ENCODE peak calls at places on chromosomes 11 and 22, in eight cellular contexts. One of them, this sample, is unnamed.

GRCh38 chr11:86671386-86672006 is 920 bp downstream of the ME3 start:
- DNase-seq in IMR-90: no peak
- DNase-seq in OCI-M1: peak
- DNase-seq in astrocyte: no peak
- DNase-seq in left lung: peak
- DNase-seq in amniotic stem cell: no peak
- DNase-seq in Caco-2: peak
- DNase-seq in HEK293T: no peak
- DNase-seq in this sample: no peak

GRCh38 chr11:44176541-44177213 is 81.2 kb downstream of the EXT2 start:
- DNase-seq in Caco-2: no peak
- DNase-seq in IMR-90: no peak
- DNase-seq in left lung: no peak
- DNase-seq in amniotic stem cell: no peak
- DNase-seq in OCI-M1: no peak
- DNase-seq in HEK293T: no peak
- DNase-seq in astrocyte: no peak
- DNase-seq in this sample: no peak

GRCh38 chr22:24435323-24435645 is 7.9 kb downstream of the ADORA2A start:
- DNase-seq in Caco-2: no peak
- DNase-seq in OCI-M1: no peak
- DNase-seq in astrocyte: no peak
- DNase-seq in left lung: no peak
- DNase-seq in HEK293T: no peak
- DNase-seq in IMR-90: no peak
- DNase-seq in amniotic stem cell: no peak
- DNase-seq in this sample: no peak

GRCh38 chr11:102724904-102725515 is at the start of gene MMP8:
- DNase-seq in left lung: no peak
- DNase-seq in HEK293T: no peak
- DNase-seq in Caco-2: no peak
- DNase-seq in IMR-90: peak
- DNase-seq in OCI-M1: no peak
- DNase-seq in astrocyte: peak
- DNase-seq in amniotic stem cell: no peak
- DNase-seq in this sample: no peak

GRCh38 chr22:50102946-50103345 is 13.1 kb downstream of the MOV10L1 start:
- DNase-seq in Caco-2: peak
- DNase-seq in left lung: no peak
- DNase-seq in HEK293T: peak
- DNase-seq in OCI-M1: peak
- DNase-seq in amniotic stem cell: no peak
- DNase-seq in IMR-90: no peak
- DNase-seq in astrocyte: no peak
- DNase-seq in this sample: no peak

GRCh38 chr22:38770257-38770949 is 14.6 kb upstream of the SUN2 start:
- DNase-seq in HEK293T: no peak
- DNase-seq in astrocyte: no peak
- DNase-seq in left lung: no peak
- DNase-seq in IMR-90: no peak
- DNase-seq in amniotic stem cell: no peak
- DNase-seq in OCI-M1: no peak
- DNase-seq in Caco-2: no peak
- DNase-seq in this sample: no peak

GRCh38 chr11:108697872-108698473 is 33.1 kb downstream of the DDX10 start:
- DNase-seq in left lung: no peak
- DNase-seq in HEK293T: peak
- DNase-seq in amniotic stem cell: peak
- DNase-seq in OCI-M1: peak
- DNase-seq in Caco-2: peak
- DNase-seq in astrocyte: peak
- DNase-seq in IMR-90: peak
- DNase-seq in this sample: peak

GRCh38 chr11:132248585-132248984 is 878.2 kb downstream of the NTM start:
- DNase-seq in amniotic stem cell: no peak
- DNase-seq in left lung: no peak
- DNase-seq in IMR-90: no peak
- DNase-seq in Caco-2: no peak
- DNase-seq in HEK293T: no peak
- DNase-seq in astrocyte: no peak
- DNase-seq in OCI-M1: no peak
- DNase-seq in this sample: no peak

GRCh38 chr11:133157180-133157579 is 375.1 kb downstream of the OPCML start:
- DNase-seq in Caco-2: no peak
- DNase-seq in HEK293T: peak
- DNase-seq in OCI-M1: peak
- DNase-seq in amniotic stem cell: no peak
- DNase-seq in IMR-90: no peak
- DNase-seq in left lung: no peak
- DNase-seq in astrocyte: no peak
- DNase-seq in this sample: no peak

GRCh38 chr22:42901790-42902508 is 44.9 kb upstream of the ARFGAP3 start:
- DNase-seq in Caco-2: no peak
- DNase-seq in amniotic stem cell: no peak
- DNase-seq in HEK293T: peak
- DNase-seq in OCI-M1: no peak
- DNase-seq in left lung: no peak
- DNase-seq in IMR-90: no peak
- DNase-seq in astrocyte: no peak
- DNase-seq in this sample: no peak

GRCh38 chr22:26318975-26319374 is 110.1 kb upstream of the ASPHD2 start:
- DNase-seq in left lung: no peak
- DNase-seq in IMR-90: no peak
- DNase-seq in astrocyte: peak
- DNase-seq in OCI-M1: no peak
- DNase-seq in HEK293T: no peak
- DNase-seq in Caco-2: peak
- DNase-seq in amniotic stem cell: no peak
- DNase-seq in this sample: no peak

GRCh38 chr11:83185767-83186166 is 7.7 kb upstream of the ANKRD42 start:
- DNase-seq in IMR-90: no peak
- DNase-seq in HEK293T: no peak
- DNase-seq in Caco-2: no peak
- DNase-seq in left lung: no peak
- DNase-seq in amniotic stem cell: no peak
- DNase-seq in OCI-M1: no peak
- DNase-seq in astrocyte: no peak
- DNase-seq in this sample: no peak

GRCh38 chr11:61512435-61512834 is 3.9 kb downstream of the LRRC10B start:
- DNase-seq in amniotic stem cell: no peak
- DNase-seq in IMR-90: no peak
- DNase-seq in OCI-M1: no peak
- DNase-seq in left lung: no peak
- DNase-seq in HEK293T: no peak
- DNase-seq in Caco-2: no peak
- DNase-seq in astrocyte: no peak
- DNase-seq in this sample: no peak

GRCh38 chr22:35476341-35476740 is 64.3 kb upstream of the RASD2 start:
- DNase-seq in IMR-90: no peak
- DNase-seq in amniotic stem cell: no peak
- DNase-seq in OCI-M1: no peak
- DNase-seq in HEK293T: no peak
- DNase-seq in astrocyte: peak
- DNase-seq in Caco-2: no peak
- DNase-seq in left lung: no peak
- DNase-seq in this sample: no peak

GRCh38 chr11:118640332-118641154 is 33.1 kb downstream of the PHLDB1 start:
- DNase-seq in left lung: peak
- DNase-seq in OCI-M1: no peak
- DNase-seq in astrocyte: no peak
- DNase-seq in amniotic stem cell: no peak
- DNase-seq in IMR-90: no peak
- DNase-seq in HEK293T: no peak
- DNase-seq in Caco-2: peak
- DNase-seq in this sample: no peak

GRCh38 chr11:64611961-64612646 is 21.1 kb downstream of the SLC22A12 start:
- DNase-seq in left lung: peak
- DNase-seq in HEK293T: no peak
- DNase-seq in IMR-90: no peak
- DNase-seq in astrocyte: no peak
- DNase-seq in amniotic stem cell: no peak
- DNase-seq in Caco-2: no peak
- DNase-seq in OCI-M1: no peak
- DNase-seq in this sample: no peak

GRCh38 chr11:40987895-40988435 is 471.5 kb downstream of the LRRC4C start:
- DNase-seq in astrocyte: no peak
- DNase-seq in left lung: no peak
- DNase-seq in amniotic stem cell: no peak
- DNase-seq in Caco-2: no peak
- DNase-seq in HEK293T: no peak
- DNase-seq in OCI-M1: no peak
- DNase-seq in IMR-90: no peak
- DNase-seq in this sample: no peak

GRCh38 chr22:43481528-43482309 is 69.9 kb downstream of the MPPED1 start:
- DNase-seq in HEK293T: no peak
- DNase-seq in Caco-2: no peak
- DNase-seq in left lung: peak
- DNase-seq in astrocyte: no peak
- DNase-seq in OCI-M1: peak
- DNase-seq in amniotic stem cell: no peak
- DNase-seq in IMR-90: no peak
- DNase-seq in this sample: no peak

This sample was measured in retinal pigment epithelial cell.